ENCODE peak calls at places on chromosomes 12 and 14, in six cellular contexts. R is ovary; I is tibial artery; H is CD4-positive, alpha-beta memory T cell; F is lower lobe of right lung; K is A549. T is an unnamed sample. For H3K4me1 and H3K9me3, the result is how much of the 10 kb centered on the place peaks cover.

GRCh38 chr12:66774921-66775320 is 96.0 kb upstream of the GRIP1 start:
- DNase-seq in R (no peak), I (no peak), H (no peak), F (no peak), K (no peak), T (no peak)

GRCh38 chr14:104968541-104969401 is 9.4 kb downstream of the AHNAK2 start:
- DNase-seq in R (no peak), I (peak), H (peak), F (peak), K (peak), T (no peak)

GRCh38 chr12:45369065-45369464 is 153.2 kb downstream of the ANO6 start:
- DNase-seq in R (no peak), I (no peak), H (no peak), F (no peak), K (peak), T (no peak)

GRCh38 chr14:86852530-86852929 is 1140.5 kb downstream of the GALC start:
- DNase-seq in R (no peak), I (no peak), H (no peak), F (no peak), K (no peak), T (no peak)

GRCh38 chr14:81903477-81903876 is 369.8 kb upstream of the SEL1L start:
- DNase-seq in R (no peak), I (no peak), H (no peak), F (no peak), K (no peak), T (no peak)

GRCh38 chr12:131085125-131085815 is 131.6 kb downstream of the ADGRD1 start:
- DNase-seq in R (peak), I (peak), H (peak), F (peak), K (no peak), T (no peak)

GRCh38 chr14:102063092-102063807 is 23.6 kb downstream of the HSP90AA1 start:
- DNase-seq in R (peak), I (peak), H (peak), F (peak), K (peak), T (peak)

GRCh38 chr12:113974006-113974405 is 7.9 kb upstream of the RBM19 start:
- DNase-seq in R (no peak), I (no peak), H (no peak), F (no peak), K (no peak), T (no peak)

GRCh38 chr12:96063046-96063445 is 27.7 kb upstream of the LTA4H start:
- DNase-seq in R (no peak), I (no peak), H (no peak), F (no peak), K (peak), T (peak)

GRCh38 chr12:106506691-106507090 is 76.1 kb upstream of the RFX4 start:
- DNase-seq in R (no peak), I (no peak), H (no peak), F (no peak), K (no peak), T (no peak)

GRCh38 chr14:30295980-30296379 is 263.0 kb upstream of the G2E3 start:
- DNase-seq in R (no peak), I (no peak), H (no peak), F (peak), K (no peak), T (no peak)

GRCh38 chr14:85313801-85314207 is 216.1 kb upstream of the FLRT2 start:
- DNase-seq in R (no peak), I (no peak), H (no peak), F (no peak), K (no peak), T (no peak)

GRCh38 chr14:46651526-46652144 is at the start of gene RPL10L:
- DNase-seq in R (no peak), I (no peak), H (no peak), F (no peak), K (peak), T (no peak)

GRCh38 chr12:69837191-69838085 is 12.4 kb downstream of the MYRFL start:
- DNase-seq in R (no peak), I (no peak), H (no peak), F (no peak), K (no peak), T (no peak)

GRCh38 chr14:75340921-75341320 is 62.3 kb downstream of the FOS start:
- DNase-seq in R (peak), I (peak), H (no peak), F (peak), K (no peak), T (no peak)

GRCh38 chr14:75341639-75342038 is 63.0 kb downstream of the FOS start:
- DNase-seq in R (no peak), I (no peak), H (no peak), F (no peak), K (no peak), T (no peak)

GRCh38 chr14:75335588-75335987 is 57.0 kb downstream of the FOS start:
- DNase-seq in R (no peak), I (no peak), H (no peak), F (no peak), K (no peak), T (no peak)

GRCh38 chr14:75342762-75343599 is 64.4 kb downstream of the FOS start:
- DNase-seq in R (no peak), I (no peak), H (no peak), F (no peak), K (no peak), T (no peak)

GRCh38 chr14:75339059-75339458 is 60.4 kb downstream of the FOS start:
- DNase-seq in R (no peak), I (no peak), H (no peak), F (no peak), K (no peak), T (no peak)
- H3K4me1 ChIP-seq in R (under half), I (under half), H (under half), F (under half), K (under half), T (under half)

GRCh38 chr12:79687711-79688270 is 3.0 kb downstream of the PAWR start:
- DNase-seq in R (no peak), I (no peak), H (no peak), F (no peak), K (no peak), T (no peak)
- H3K4me3 ChIP-seq in R (peak), I (peak), H (no peak), F (peak), K (peak), T (no peak)

DNA sequence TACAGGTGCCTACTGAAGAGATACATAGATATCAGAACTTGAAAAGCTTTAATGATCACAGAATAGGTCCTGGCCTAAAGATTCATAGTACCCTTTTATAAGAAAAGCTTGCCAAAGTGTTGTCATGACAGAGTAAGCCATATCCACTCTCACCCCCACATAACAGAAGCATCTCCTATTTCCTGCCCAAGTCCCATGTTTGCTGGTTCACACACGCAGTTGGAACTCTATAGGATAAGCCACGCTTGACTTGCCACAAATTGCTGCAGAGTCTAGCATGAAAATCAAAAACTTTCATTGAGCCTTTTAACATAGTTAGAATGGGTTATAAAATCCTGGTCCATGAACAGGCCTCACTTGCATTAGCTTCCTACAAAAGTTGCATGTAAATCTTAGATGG is 108.6 kb downstream of the RPS29 start:
- DNase-seq in R (no peak), I (no peak), H (no peak), F (no peak), K (no peak), T (no peak)
- H3K9me3 ChIP-seq in R (under half), I (under half), H (under half), F (under half), K (under half), T (under half)

DNA sequence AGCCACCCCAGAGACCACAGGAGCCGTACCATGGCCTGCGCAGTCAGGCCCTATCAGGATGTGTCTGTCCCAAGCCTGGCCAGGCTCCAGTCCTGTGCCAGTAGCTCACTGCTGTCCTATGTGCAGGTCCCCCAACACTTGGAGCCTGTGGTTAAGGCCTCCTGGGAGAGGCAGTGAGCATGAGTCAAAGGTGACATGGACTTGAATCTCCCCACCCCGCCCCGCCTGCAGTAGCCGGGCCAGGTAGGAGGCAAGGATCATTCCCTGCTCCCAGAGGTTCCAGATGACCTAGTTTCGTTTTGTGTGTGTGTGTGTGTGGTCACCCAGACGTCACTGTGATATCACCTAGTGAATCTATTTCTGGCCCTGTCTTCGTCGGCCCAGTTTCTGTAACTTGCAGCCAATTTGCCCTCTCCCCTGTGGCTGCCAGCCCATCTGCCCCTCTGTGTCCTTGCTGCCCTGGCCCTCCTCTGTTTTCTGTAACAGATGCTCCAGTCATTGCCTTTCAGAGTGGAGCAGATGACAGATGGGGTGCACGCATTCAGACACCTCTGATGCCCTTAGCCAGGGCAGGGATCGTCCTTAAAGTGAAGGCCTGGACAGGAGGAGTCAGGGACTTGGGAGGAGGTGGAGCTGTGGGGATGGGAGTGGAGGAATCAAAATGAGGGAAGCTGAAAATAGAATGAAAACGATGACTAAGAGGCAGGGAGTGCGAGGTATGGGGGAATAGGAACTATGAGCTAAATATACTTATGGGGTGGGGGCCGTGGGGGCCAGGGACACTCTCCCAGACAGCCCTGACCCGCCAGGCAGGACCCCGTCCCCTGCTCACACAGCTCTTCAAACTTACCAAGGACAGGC is 37.4 kb downstream of the SLC6A12 start:
- DNase-seq in R (no peak), I (no peak), H (no peak), F (no peak), K (peak), T (no peak)
- H3K4me1 ChIP-seq in R (under half), I (under half), H (under half), F (under half), K (under half), T (under half)

DNA sequence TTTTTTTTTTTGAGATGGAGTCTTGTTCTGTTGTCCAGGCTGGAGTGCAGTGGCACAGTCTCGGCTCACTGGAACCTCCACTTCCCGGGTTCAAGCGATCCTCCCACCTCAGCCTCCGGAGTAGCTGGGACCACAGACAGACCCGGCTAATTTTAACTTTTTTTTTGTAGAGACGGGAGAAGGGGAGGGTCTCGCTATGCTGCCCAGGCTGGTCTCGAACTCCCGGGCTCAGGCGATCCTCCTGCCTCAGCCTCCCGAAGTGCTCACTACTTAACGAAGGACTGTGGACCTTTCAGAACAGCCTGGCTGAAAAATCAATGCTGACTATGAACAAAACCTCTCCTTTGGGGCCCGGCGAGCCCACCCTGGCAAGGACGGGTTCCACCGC is 10.9 kb downstream of the SLC6A12 start:
- DNase-seq in R (no peak), I (no peak), H (no peak), F (no peak), K (no peak), T (no peak)
- H3K4me3 ChIP-seq in R (peak), I (peak), H (no peak), F (peak), K (peak), T (no peak)

GRCh38 chr14:106393742-106394141 is 867.4 kb downstream of the TMEM121 start:
- DNase-seq in R (no peak), I (no peak), H (no peak), F (no peak), K (no peak), T (no peak)
- H3K9me3 ChIP-seq in R (under half), I (under half), H (under half), F (under half), K (under half), T (under half)

T was measured in naive thymus-derived CD4-positive, alpha-beta T cell.